ENCODE peak calls at places on chromosomes 1 and 21, in eight cellular contexts. G, L, Y, J, R, T, E and Z are unnamed samples.

GRCh38 chr1:237029850-237030535 is 12.0 kb upstream of the RYR2 start:
- DNase-seq in G (no peak), L (no peak), Y (no peak), J (no peak), R (no peak), T (no peak), E (no peak), Z (no peak)

GRCh38 chr1:226733309-226733708 is 5.8 kb downstream of the ITPKB start:
- DNase-seq in G (no peak), L (no peak), Y (no peak), J (peak), R (no peak), T (no peak), E (no peak), Z (no peak)

GRCh38 chr1:180674603-180675530 is 43.0 kb downstream of the XPR1 start:
- DNase-seq in G (no peak), L (no peak), Y (no peak), J (no peak), R (no peak), T (no peak), E (peak), Z (no peak)

GRCh38 chr1:154767315-154768240 is 102.5 kb downstream of the KCNN3 start:
- DNase-seq in G (no peak), L (no peak), Y (peak), J (no peak), R (peak), T (no peak), E (no peak), Z (no peak)

GRCh38 chr1:47885062-47885461 is 112.1 kb downstream of the TRABD2B start:
- DNase-seq in G (no peak), L (no peak), Y (no peak), J (no peak), R (no peak), T (no peak), E (no peak), Z (no peak)

GRCh38 chr1:205774277-205775014 is 836 bp downstream of the RAB29 start:
- DNase-seq in G (peak), L (no peak), Y (no peak), J (peak), R (no peak), T (no peak), E (no peak), Z (peak)

GRCh38 chr1:11289064-11289463 is 16.1 kb downstream of the UBIAD1 start:
- DNase-seq in G (no peak), L (no peak), Y (no peak), J (no peak), R (no peak), T (no peak), E (no peak), Z (no peak)

GRCh38 chr1:241560511-241561187 is 28.5 kb downstream of the KMO start:
- DNase-seq in G (no peak), L (no peak), Y (no peak), J (no peak), R (no peak), T (no peak), E (no peak), Z (no peak)

GRCh38 chr1:205074513-205074912 is 9.7 kb downstream of the TMEM81 start:
- DNase-seq in G (no peak), L (no peak), Y (no peak), J (no peak), R (no peak), T (no peak), E (no peak), Z (no peak)

GRCh38 chr1:205067031-205067430 is 17.2 kb downstream of the TMEM81 start:
- DNase-seq in G (no peak), L (no peak), Y (no peak), J (no peak), R (no peak), T (no peak), E (no peak), Z (peak)

GRCh38 chr1:155307247-155307740 is 1.4 kb upstream of the FDPS start:
- DNase-seq in G (no peak), L (peak), Y (no peak), J (no peak), R (no peak), T (peak), E (peak), Z (no peak)

GRCh38 chr1:220691039-220691684 is 999 bp downstream of the C1orf115 start:
- DNase-seq in G (no peak), L (no peak), Y (peak), J (no peak), R (no peak), T (no peak), E (no peak), Z (no peak)

GRCh38 chr1:210687582-210688279 is 359.0 kb downstream of the HHAT start:
- DNase-seq in G (no peak), L (peak), Y (no peak), J (no peak), R (no peak), T (no peak), E (peak), Z (no peak)

GRCh38 chr21:46597031-46597430 is 7.9 kb downstream of the S100B start:
- DNase-seq in G (no peak), L (no peak), Y (peak), J (no peak), R (no peak), T (no peak), E (no peak), Z (no peak)

GRCh38 chr1:115973154-115973553 is 3.2 kb upstream of the SLC22A15 start:
- DNase-seq in G (no peak), L (no peak), Y (no peak), J (no peak), R (no peak), T (no peak), E (no peak), Z (no peak)

GRCh38 chr1:154342836-154343472 is 17.6 kb downstream of the ATP8B2 start:
- DNase-seq in G (peak), L (no peak), Y (peak), J (peak), R (no peak), T (peak), E (no peak), Z (no peak)

GRCh38 chr1:208939545-208940085 is 643.9 kb upstream of the CAMK1G start:
- DNase-seq in G (no peak), L (no peak), Y (no peak), J (no peak), R (no peak), T (no peak), E (no peak), Z (no peak)
- H3K27ac ChIP-seq in G (no peak), L (no peak), Y (no peak), J (no peak), R (no peak), T (no peak), E (no peak), Z (no peak)

GRCh38 chr1:159054427-159054826 is 22.1 kb downstream of the AIM2 start:
- DNase-seq in G (no peak), L (no peak), Y (no peak), J (no peak), R (no peak), T (no peak), E (no peak), Z (no peak)
- H3K27ac ChIP-seq in G (no peak), L (no peak), Y (no peak), J (no peak), R (peak), T (no peak), E (no peak), Z (no peak)

GRCh38 chr1:17047924-17048323 is 5.9 kb downstream of the SDHB start:
- DNase-seq in G (no peak), L (no peak), Y (no peak), J (no peak), R (no peak), T (no peak), E (no peak), Z (no peak)

GRCh38 chr1:17043676-17044075 is 10.2 kb downstream of the SDHB start:
- DNase-seq in G (no peak), L (no peak), Y (no peak), J (no peak), R (no peak), T (no peak), E (no peak), Z (no peak)

GRCh38 chr1:17046043-17046657 is 7.7 kb downstream of the SDHB start:
- DNase-seq in G (no peak), L (peak), Y (no peak), J (peak), R (no peak), T (peak), E (peak), Z (no peak)

GRCh38 chr1:17045623-17046022 is 8.2 kb downstream of the SDHB start:
- DNase-seq in G (no peak), L (no peak), Y (no peak), J (no peak), R (no peak), T (peak), E (no peak), Z (no peak)

DNA sequence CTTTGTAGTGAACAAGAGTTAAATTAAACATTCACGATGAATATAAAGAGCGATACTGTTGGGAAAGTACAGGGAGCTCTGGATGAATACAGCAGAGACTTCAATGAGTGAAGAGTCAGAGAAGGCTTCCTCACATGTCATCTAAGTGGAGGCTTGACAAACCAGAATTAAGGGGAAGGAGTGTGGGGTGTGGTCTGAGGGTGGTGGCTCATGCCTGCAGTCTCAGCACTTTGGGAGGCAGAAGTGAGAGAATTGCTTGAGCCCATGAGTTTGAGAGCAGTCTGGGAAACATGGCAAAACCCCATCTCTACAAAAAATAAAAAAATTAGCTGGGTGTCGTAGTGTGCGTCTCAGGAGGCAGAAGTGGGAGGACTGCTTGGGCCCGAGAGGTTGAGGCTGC is 8.7 kb downstream of the SDHB start:
- DNase-seq in G (no peak), L (no peak), Y (no peak), J (no peak), R (no peak), T (no peak), E (no peak), Z (no peak)
- H3K27ac ChIP-seq in G (no peak), L (no peak), Y (no peak), J (no peak), R (no peak), T (no peak), E (no peak), Z (no peak)

GRCh38 chr21:17981060-17981459 is 161.9 kb upstream of the C21orf91 start:
- DNase-seq in G (no peak), L (no peak), Y (no peak), J (no peak), R (no peak), T (no peak), E (no peak), Z (no peak)
- H3K27ac ChIP-seq in G (no peak), L (no peak), Y (no peak), J (no peak), R (peak), T (no peak), E (no peak), Z (no peak)

GRCh38 chr1:243729956-243730355 is 120.1 kb downstream of the AKT3 start:
- DNase-seq in G (no peak), L (no peak), Y (no peak), J (no peak), R (no peak), T (no peak), E (peak), Z (no peak)
- H3K27ac ChIP-seq in G (no peak), L (no peak), Y (no peak), J (no peak), R (no peak), T (no peak), E (no peak), Z (no peak)

DNA sequence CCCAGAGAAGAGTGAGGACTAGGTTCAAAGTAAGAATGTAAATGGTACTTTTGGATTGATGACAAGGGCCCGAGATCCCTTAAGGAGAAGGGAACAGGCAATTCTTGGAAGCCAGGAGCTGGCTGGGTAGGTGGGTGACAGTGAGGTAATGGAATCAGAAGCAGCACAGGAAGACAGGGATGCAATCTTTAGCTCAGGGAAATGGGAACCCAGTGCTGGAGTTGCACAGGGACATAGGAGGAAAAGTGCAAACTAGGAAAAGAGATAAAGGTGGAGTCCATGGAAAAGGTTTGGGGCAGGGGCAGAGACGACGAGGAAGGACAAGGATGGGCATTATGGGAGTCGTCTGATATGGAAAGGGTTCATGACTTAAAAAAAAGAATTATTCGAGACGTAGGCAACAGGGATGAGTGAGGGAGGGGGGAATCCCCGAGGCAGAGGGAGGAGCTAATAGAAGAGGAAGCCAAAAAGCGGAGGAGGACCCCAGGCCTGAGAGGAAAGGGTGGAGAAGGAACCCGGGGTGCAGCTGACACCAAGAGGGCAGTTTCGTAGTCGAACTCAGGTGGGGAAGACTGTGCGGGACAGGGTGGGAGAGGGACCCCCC is 495 bp downstream of the PI4KB start:
- DNase-seq in G (peak), L (peak), Y (peak), J (no peak), R (peak), T (peak), E (peak), Z (peak)
- H3K27ac ChIP-seq in G (peak), L (peak), Y (peak), J (peak), R (peak), T (peak), E (peak), Z (peak)

GRCh38 chr1:22870201-22870871 is 102.3 kb downstream of the LACTBL1 start:
- DNase-seq in G (peak), L (peak), Y (peak), J (no peak), R (peak), T (no peak), E (no peak), Z (no peak)
- H3K27ac ChIP-seq in G (no peak), L (no peak), Y (no peak), J (no peak), R (no peak), T (no peak), E (no peak), Z (no peak)

DNA sequence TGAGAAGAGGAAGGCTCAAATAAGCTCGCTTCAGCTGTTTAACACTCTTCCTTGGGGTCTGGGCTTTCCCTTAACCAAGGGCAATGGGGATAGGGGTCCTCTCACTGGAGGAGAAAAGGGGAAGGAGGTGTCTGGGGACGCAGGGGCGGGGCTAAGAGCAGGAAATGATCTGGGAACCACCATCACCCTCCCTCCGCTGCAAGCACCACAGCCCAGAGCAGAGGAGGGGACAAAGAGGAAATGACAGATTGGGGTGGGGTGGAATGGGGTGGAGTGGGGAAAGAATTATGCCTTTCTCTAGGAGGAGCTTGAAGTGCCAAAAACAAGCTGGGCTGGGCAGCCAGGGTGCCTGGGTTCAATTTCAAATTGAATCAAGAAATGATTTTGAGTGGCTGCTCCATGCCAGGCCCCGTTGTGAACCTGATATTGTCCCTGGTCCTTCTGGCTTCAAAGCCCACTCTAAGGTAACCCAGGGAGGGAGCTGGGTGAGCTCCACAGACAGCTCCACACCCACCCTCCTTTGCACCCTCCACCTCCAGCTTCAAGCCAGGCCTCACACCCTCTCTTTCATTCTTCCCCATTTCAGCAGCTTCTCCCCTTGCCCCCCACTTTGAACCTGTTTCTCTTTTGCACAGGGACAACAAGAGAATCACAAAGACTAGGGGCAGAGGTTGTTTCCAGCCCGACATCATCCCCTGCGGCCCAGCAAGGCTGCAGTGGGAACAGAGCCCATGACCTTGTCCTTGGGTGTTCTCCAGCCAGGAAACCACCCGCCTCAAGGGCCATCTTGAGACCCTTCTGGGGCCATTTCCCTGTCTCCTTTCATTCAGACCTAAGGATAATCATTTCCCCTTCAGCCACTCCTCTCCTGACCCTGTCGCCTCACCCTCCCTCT is 1.1 kb downstream of the ARHGAP30 start:
- DNase-seq in G (peak), L (no peak), Y (peak), J (peak), R (peak), T (peak), E (no peak), Z (no peak)
- H3K27ac ChIP-seq in G (no peak), L (no peak), Y (peak), J (peak), R (peak), T (peak), E (no peak), Z (no peak)

GRCh38 chr1:64212023-64212422 is 8.6 kb downstream of the UBE2U start:
- DNase-seq in G (no peak), L (peak), Y (no peak), J (no peak), R (no peak), T (no peak), E (no peak), Z (no peak)
- H3K27ac ChIP-seq in G (no peak), L (no peak), Y (no peak), J (no peak), R (no peak), T (no peak), E (no peak), Z (no peak)